ENCODE peak calls at places on chromosome 18, in four cellular contexts. M, Y, F and H are unnamed samples.
A peak's percentile ranks its signal among the peaks of the same experiment; 100 is the strongest.

GRCh38 chr18:79639072-79639829 is 40.4 kb upstream of the CTDP1 start:
- DNase-seq in Y (no peak), F (no peak), M (no peak), H (no peak)

GRCh38 chr18:58529714-58530354 is 99.1 kb downstream of the ALPK2 start:
- DNase-seq in F (peak; percentile 25), Y (peak; percentile 30), M (peak; percentile 75), H (peak; percentile 56)

GRCh38 chr18:12274793-12275192 is 20.6 kb downstream of the CIDEA start:
- DNase-seq in M (no peak), Y (no peak), F (no peak), H (no peak)

GRCh38 chr18:42437646-42438045 is 482.6 kb downstream of the PIK3C3 start:
- DNase-seq in M (peak; percentile 76), Y (no peak), F (no peak), H (no peak)

GRCh38 chr18:1488957-1489356 is 584.3 kb downstream of the ADCYAP1 start:
- DNase-seq in Y (peak; percentile 90), M (no peak), F (no peak), H (peak; percentile 98)

GRCh38 chr18:79478484-79479113 is 82.9 kb downstream of the NFATC1 start:
- DNase-seq in Y (no peak), M (no peak), F (no peak), H (no peak)

GRCh38 chr18:34400837-34401236 is 176.1 kb upstream of the NOL4 start:
- DNase-seq in F (no peak), M (no peak), Y (no peak), H (no peak)

GRCh38 chr18:286515-287310 is 18.9 kb upstream of the THOC1 start:
- DNase-seq in F (peak; percentile 10), Y (no peak), M (peak; percentile 66), H (peak; percentile 32)

GRCh38 chr18:75244336-75244735 is 33.7 kb downstream of the TSHZ1 start:
- DNase-seq in M (no peak), Y (no peak), F (no peak), H (no peak)

GRCh38 chr18:46832856-46833255 is 76.0 kb upstream of the ST8SIA5 start:
- DNase-seq in Y (peak; percentile 45), M (no peak), F (no peak), H (peak; percentile 67)

GRCh38 chr18:46632401-46633089 is 24.5 kb downstream of the LOXHD1 start:
- DNase-seq in F (no peak), M (peak; percentile 28), Y (no peak), H (no peak)

GRCh38 chr18:57951110-57951796 is 92.8 kb upstream of the NEDD4L start:
- DNase-seq in F (no peak), Y (no peak), M (no peak), H (no peak)

GRCh38 chr18:35239314-35239713 is 1.5 kb upstream of the ZNF397 start:
- DNase-seq in M (no peak), F (no peak), Y (peak; percentile 4), H (no peak)

GRCh38 chr18:55421612-55422381 is 166.2 kb downstream of the TCF4 start:
- DNase-seq in F (no peak), M (no peak), Y (no peak), H (no peak)

GRCh38 chr18:55096261-55097026 is 137.2 kb upstream of the CCDC68 start:
- DNase-seq in F (peak; percentile 2), M (peak; percentile 92), Y (no peak), H (no peak)

GRCh38 chr18:3721771-3722661 is 272.0 kb downstream of the TGIF1 start:
- DNase-seq in M (no peak), Y (no peak), F (peak; percentile 87), H (no peak)

GRCh38 chr18:79585395-79586370 is 93.9 kb upstream of the CTDP1 start:
- DNase-seq in Y (no peak), M (no peak), F (no peak), H (no peak)

GRCh38 chr18:62802523-62802922 is 87.2 kb downstream of the PHLPP1 start:
- DNase-seq in F (no peak), M (peak; percentile 55), Y (no peak), H (no peak)

GRCh38 chr18:79069792-79070151 is 578 bp downstream of the ATP9B start:
- DNase-seq in F (no peak), Y (no peak), M (no peak), H (no peak)

GRCh38 chr18:58241026-58241679 is 197.1 kb downstream of the NEDD4L start:
- DNase-seq in M (no peak), F (no peak), Y (no peak), H (peak; percentile 48)

GRCh38 chr18:46220116-46220515 is 115.9 kb downstream of the HAUS1 start:
- DNase-seq in F (no peak), Y (no peak), M (peak; percentile 63), H (no peak)

GRCh38 chr18:58110398-58110797 is 66.4 kb downstream of the NEDD4L start:
- DNase-seq in F (no peak), M (no peak), Y (no peak), H (no peak)

GRCh38 chr18:9417081-9417841 is 58.1 kb upstream of the RALBP1 start:
- DNase-seq in Y (no peak), F (no peak), M (peak; percentile 73), H (peak; percentile 55)

GRCh38 chr18:21391074-21391673 is 149.1 kb downstream of the GREB1L start:
- DNase-seq in M (peak; percentile 21), Y (peak; percentile 47), F (no peak), H (peak; percentile 94)

GRCh38 chr18:13207274-13207673 is 11.3 kb upstream of the LDLRAD4 start:
- DNase-seq in F (no peak), M (no peak), Y (no peak), H (no peak)

GRCh38 chr18:73831688-73832087 is 315.9 kb downstream of the FBXO15 start:
- DNase-seq in M (no peak), Y (no peak), F (no peak), H (no peak)

GRCh38 chr18:28338316-28338715 is 161.4 kb upstream of the CDH2 start:
- DNase-seq in M (no peak), F (no peak), Y (no peak), H (no peak)

GRCh38 chr18:22691988-22692710 is 241.0 kb upstream of the RBBP8 start:
- DNase-seq in Y (no peak), F (no peak), M (peak; percentile 97), H (no peak)

GRCh38 chr18:78670778-78671405 is 308.7 kb upstream of the SALL3 start:
- DNase-seq in F (no peak), M (no peak), Y (no peak), H (no peak)

GRCh38 chr18:79123948-79124347 is 54.8 kb downstream of the ATP9B start:
- DNase-seq in M (no peak), Y (no peak), F (no peak), H (no peak)

GRCh38 chr18:67545681-67546080 is 29.2 kb upstream of the DSEL start:
- DNase-seq in Y (no peak), F (no peak), M (no peak), H (no peak)

GRCh38 chr18:66795011-66795410 is 191.1 kb upstream of the CDH19 start:
- DNase-seq in F (no peak), M (peak; percentile 2), Y (no peak), H (no peak)

GRCh38 chr18:12014091-12014490 is 32.8 kb downstream of the IMPA2 start:
- DNase-seq in M (no peak), Y (no peak), F (no peak), H (no peak)

GRCh38 chr18:51100371-51101000 is 70.5 kb downstream of the SMAD4 start:
- DNase-seq in F (no peak), M (no peak), Y (no peak), H (no peak)

GRCh38 chr18:79511271-79511670 is 115.5 kb downstream of the NFATC1 start:
- DNase-seq in Y (no peak), F (no peak), M (no peak), H (no peak)

GRCh38 chr18:5630766-5631413 is 87.1 kb upstream of the EPB41L3 start:
- DNase-seq in F (no peak), Y (no peak), M (peak; percentile 81), H (no peak)

GRCh38 chr18:63511285-63511684 is 30.9 kb upstream of the SERPINB12 start:
- DNase-seq in M (peak; percentile 80), F (peak; percentile 29), Y (peak; percentile 12), H (no peak)